ENCODE peak calls at places on chromosomes 6 and 20, in six cellular contexts. M is cardiac fibroblast, X is left lung, H is lung, J is mucosa of descending colon, Z is OCI-LY7. L is an unnamed sample.

GRCh38 chr6:16239090-16239797 is 857 bp downstream of the GMPR start:
- DNase-seq in M (no peak), J (peak; percentile 71), H (no peak), Z (no peak), X (no peak), L (peak; percentile 80)

GRCh38 chr20:44810391-44811149 is at the start of gene RIMS4:
- DNase-seq in H (no peak), Z (no peak), J (no peak), X (no peak), M (no peak), L (no peak)

GRCh38 chr6:159984268-159984786 is 15.4 kb downstream of the IGF2R start:
- DNase-seq in H (no peak), Z (no peak), X (no peak), J (no peak), M (peak; percentile 96), L (no peak)

GRCh38 chr20:34017610-34018009 is 23.9 kb downstream of the RALY start:
- DNase-seq in X (no peak), Z (no peak), J (no peak), H (no peak), M (peak; percentile 73), L (no peak)

GRCh38 chr20:63703471-63703975 is 4.3 kb downstream of the ARFRP1 start:
- DNase-seq in Z (no peak), X (peak; percentile 30), M (no peak), H (no peak), J (peak; percentile 55), L (no peak)

GRCh38 chr6:166822609-166823008 is 133.7 kb downstream of the RNASET2 start:
- DNase-seq in J (no peak), X (no peak), H (no peak), Z (no peak), M (no peak), L (no peak)

GRCh38 chr20:33611106-33611505 is 51.0 kb upstream of the C20orf144 start:
- DNase-seq in M (no peak), X (no peak), Z (no peak), J (no peak), H (no peak), L (no peak)

GRCh38 chr6:144110210-144110609 is 14.8 kb upstream of the SF3B5 start:
- DNase-seq in X (no peak), M (no peak), H (peak; percentile 34), J (no peak), Z (no peak), L (no peak)

GRCh38 chr6:157187182-157188093 is 135.9 kb downstream of the TMEM242 start:
- DNase-seq in H (no peak), Z (no peak), J (no peak), M (no peak), X (no peak), L (peak; percentile 62)

GRCh38 chr6:123022980-123023379 is 26.9 kb downstream of the CLVS2 start:
- DNase-seq in X (no peak), M (peak; percentile 38), Z (peak; percentile 11), J (no peak), H (no peak), L (no peak)

GRCh38 chr6:46821348-46821992 is 28.3 kb downstream of the MEP1A start:
- DNase-seq in H (no peak), M (no peak), J (no peak), X (no peak), Z (no peak), L (no peak)

GRCh38 chr6:75044846-75045245 is 161.0 kb downstream of the COL12A1 start:
- DNase-seq in Z (no peak), H (no peak), J (no peak), M (no peak), X (no peak), L (no peak)

DNA sequence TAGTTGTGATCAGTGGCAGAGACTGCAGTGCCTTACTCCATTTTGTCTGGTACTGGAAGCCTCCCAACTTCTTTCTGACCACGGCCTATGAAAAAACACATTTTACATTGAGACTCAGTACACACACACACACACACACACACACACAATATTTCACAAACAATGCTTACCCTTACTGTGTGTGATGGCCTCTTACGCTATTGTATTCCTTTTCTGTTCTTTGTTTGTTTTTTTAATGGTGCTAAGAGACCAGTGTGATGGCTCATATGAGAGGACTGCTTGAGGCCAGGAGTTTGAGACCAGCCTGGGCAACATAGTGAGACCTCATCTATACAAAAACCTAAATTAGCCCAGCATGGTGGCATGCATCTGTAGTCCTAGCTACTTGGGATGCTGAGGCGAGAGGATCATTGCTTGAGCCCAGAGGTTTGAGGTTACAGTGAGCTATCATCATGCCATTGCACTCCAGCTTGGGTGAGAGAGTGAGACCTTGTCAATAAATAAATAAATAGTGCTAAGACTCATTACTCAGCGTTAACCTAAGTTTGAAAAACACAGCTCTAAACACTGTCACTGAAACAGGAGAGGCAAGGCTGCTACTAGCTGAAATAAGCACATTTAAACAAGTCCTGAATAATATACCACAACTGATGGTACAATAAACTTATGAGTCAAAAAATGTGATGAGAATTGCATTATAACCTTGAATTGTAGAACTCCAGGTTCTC is 13.7 kb upstream of the RNF8 start:
- DNase-seq in H (no peak), X (no peak), Z (no peak), J (no peak), M (peak; percentile 32), L (no peak)
- H3K4me3 ChIP-seq in H (no peak overlapping the region), X (no peak overlapping the region), Z (no peak overlapping the region), J (no peak overlapping the region), M (no peak overlapping the region), L (no peak overlapping the region)

GRCh38 chr6:108293527-108294296 is 1.1 kb upstream of the AFG1L start:
- DNase-seq in H (no peak), J (peak; percentile 55), M (no peak), X (no peak), Z (no peak), L (no peak)
- H3K4me3 ChIP-seq in H (no peak overlapping the region), J (no peak overlapping the region), M (no peak overlapping the region), X (peak overlapping the region; percentile 86), Z (peak overlapping the region; percentile 76), L (peak overlapping the region; percentile 86)

GRCh38 chr6:1611572-1612385 is 2.1 kb downstream of the FOXC1 start:
- DNase-seq in J (no peak), Z (no peak), M (peak; percentile 44), X (no peak), H (no peak), L (no peak)

GRCh38 chr6:1611322-1611571 is 1.5 kb downstream of the FOXC1 start:
- DNase-seq in Z (no peak), X (no peak), M (peak; percentile 43), H (no peak), J (no peak), L (no peak)

GRCh38 chr6:1612902-1613301 is 3.2 kb downstream of the FOXC1 start:
- DNase-seq in Z (no peak), M (peak; percentile 79), H (no peak), J (no peak), X (no peak), L (no peak)

GRCh38 chr6:1613631-1614447 is 4.1 kb downstream of the FOXC1 start:
- DNase-seq in X (no peak), H (no peak), M (peak; percentile 23), Z (no peak), J (no peak), L (no peak)

DNA sequence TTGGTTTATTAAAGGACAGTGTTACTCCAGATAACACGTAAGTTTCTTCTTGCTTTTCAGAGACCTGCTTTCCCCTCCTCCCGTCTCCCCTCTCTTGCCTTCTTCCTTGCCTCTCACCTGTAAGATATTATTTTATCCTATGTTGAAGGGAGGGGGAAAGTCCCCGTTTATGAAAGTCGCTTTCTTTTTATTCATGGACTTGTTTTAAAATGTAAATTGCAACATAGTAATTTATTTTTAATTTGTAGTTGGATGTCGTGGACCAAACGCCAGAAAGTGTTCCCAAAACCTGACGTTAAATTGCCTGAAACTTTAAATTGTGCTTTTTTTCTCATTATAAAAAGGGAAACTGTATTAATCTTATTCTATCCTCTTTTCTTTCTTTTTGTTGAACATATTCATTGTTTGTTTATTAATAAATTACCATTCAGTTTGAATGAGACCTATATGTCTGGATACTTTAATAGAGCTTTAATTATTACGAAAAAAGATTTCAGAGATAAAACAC is 2.7 kb downstream of the FOXC1 start:
- DNase-seq in H (no peak), X (no peak), Z (no peak), J (no peak), M (no peak), L (no peak)
- H3K4me3 ChIP-seq in H (no peak overlapping the region), X (peak overlapping the region; percentile 41), Z (no peak overlapping the region), J (no peak overlapping the region), M (peak overlapping the region; percentile 66), L (peak overlapping the region; percentile 60)

GRCh38 chr6:90025418-90026089 is 131.3 kb downstream of the GJA10 start:
- DNase-seq in H (no peak), Z (no peak), X (no peak), M (peak; percentile 61), J (no peak), L (no peak)
- H3K4me3 ChIP-seq in H (no peak overlapping the region), Z (no peak overlapping the region), X (no peak overlapping the region), M (no peak overlapping the region), J (no peak overlapping the region), L (no peak overlapping the region)

GRCh38 chr6:28977351-28978136 is 27.6 kb downstream of the ZNF311 start:
- DNase-seq in Z (no peak), J (no peak), X (peak; percentile 50), M (peak; percentile 89), H (no peak), L (no peak)
- H3K4me3 ChIP-seq in Z (no peak overlapping the region), J (no peak overlapping the region), X (peak overlapping the region; percentile 37), M (peak overlapping the region; percentile 43), H (no peak overlapping the region), L (peak overlapping the region; percentile 29)

GRCh38 chr20:35304956-35305355 is 12.7 kb upstream of the FAM83C start:
- DNase-seq in H (no peak), M (no peak), J (no peak), Z (no peak), X (no peak), L (no peak)
- H3K4me3 ChIP-seq in H (no peak overlapping the region), M (no peak overlapping the region), J (no peak overlapping the region), Z (no peak overlapping the region), X (no peak overlapping the region), L (no peak overlapping the region)

DNA sequence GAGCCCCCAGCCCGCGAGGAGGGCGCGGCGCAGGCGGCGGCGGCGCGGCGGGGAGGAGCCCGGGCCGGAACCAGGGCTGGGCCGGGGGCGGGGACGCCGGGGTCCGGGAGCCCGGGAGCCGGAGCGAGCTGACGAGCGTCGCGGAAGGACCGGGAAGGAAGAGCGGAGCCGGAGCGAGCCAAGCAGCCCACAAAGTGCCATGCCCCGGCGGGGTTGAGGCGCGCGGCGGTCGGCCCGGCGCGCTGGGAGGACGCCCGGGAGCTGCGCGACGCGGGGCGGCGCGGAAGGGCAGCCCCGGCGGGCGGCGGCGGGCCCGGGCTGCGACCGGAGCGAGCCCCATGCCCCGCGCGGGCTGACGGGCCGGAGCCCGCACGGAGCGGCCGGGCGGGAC is 289 bp downstream of the FOXP4 start:
- DNase-seq in Z (peak; percentile 71), H (no peak), J (no peak), X (no peak), M (peak; percentile 47), L (no peak)
- H3K4me3 ChIP-seq in Z (peak overlapping the region; percentile 94), H (peak overlapping the region; percentile 65), J (peak overlapping the region; percentile 75), X (peak overlapping the region; percentile 73), M (peak overlapping the region; percentile 65), L (peak overlapping the region; percentile 99)